ENCODE peak calls at places on chromosome 17, in eight cellular contexts. R is iris pigment epithelial cell; Y is AML-193; I is A673; D is stimulated activated naive B cell treated with anti-CD40 and anti-IgM and Interleukin-4, amounts not matched to agents 10 μg/mL and 1 μg/mL and 100 μg/mL, for 72 hours; U is stomach; B is aorta; X is WTC11. F is an unnamed sample.
A peak's percentile ranks its signal among the peaks of the same experiment; 100 is the strongest.

GRCh38 chr17:83155128-83156081 is 76.0 kb downstream of the METRNL start:
- DNase-seq in R (peak; percentile 12), Y (peak; percentile 67), I (no peak), D (no peak), U (no peak), B (peak; percentile 81), X (no peak), F (no peak)

GRCh38 chr17:17191346-17191792 is 14.8 kb downstream of the PLD6 start:
- DNase-seq in R (peak; percentile 84), Y (no peak), I (no peak), D (no peak), U (no peak), B (peak; percentile 86), X (no peak), F (peak; percentile 74)

GRCh38 chr17:8151120-8151640 is 1.0 kb downstream of the PER1 start:
- DNase-seq in R (peak; percentile 93), Y (peak; percentile 11), I (peak; percentile 91), D (peak; percentile 80), U (peak; percentile 77), B (peak; percentile 98), X (peak; percentile 81), F (peak; percentile 97)

GRCh38 chr17:81403040-81403467 is 7.8 kb downstream of the BAHCC1 start:
- DNase-seq in R (peak; percentile 52), Y (no peak), I (peak; percentile 72), D (no peak), U (no peak), B (no peak), X (peak; percentile 42), F (peak; percentile 62)

GRCh38 chr17:32518856-32519768 is 32.3 kb downstream of the CDK5R1 start:
- DNase-seq in R (peak; percentile 55), Y (no peak), I (peak; percentile 56), D (no peak), U (peak; percentile 63), B (peak; percentile 83), X (peak; percentile 86), F (peak; percentile 66)

GRCh38 chr17:77208217-77208808 is 67.5 kb downstream of the SEC14L1 start:
- DNase-seq in R (peak; percentile 67), Y (peak; percentile 40), I (no peak), D (no peak), U (peak; percentile 73), B (peak; percentile 37), X (peak; percentile 13), F (peak; percentile 75)

GRCh38 chr17:79834575-79835469 is 4.4 kb downstream of the CBX4 start:
- DNase-seq in R (no peak), Y (no peak), I (peak; percentile 57), D (no peak), U (no peak), B (no peak), X (peak; percentile 88), F (peak; percentile 38)

GRCh38 chr17:4232168-4232813 is 31.5 kb downstream of the ANKFY1 start:
- DNase-seq in R (peak; percentile 86), Y (no peak), I (no peak), D (no peak), U (no peak), B (no peak), X (no peak), F (peak; percentile 79)

GRCh38 chr17:48612456-48612853 is 1.6 kb upstream of the HOXB7 start:
- DNase-seq in R (no peak), Y (no peak), I (peak; percentile 75), D (no peak), U (no peak), B (no peak), X (no peak), F (no peak)

GRCh38 chr17:82918508-82918907 is 78.7 kb upstream of the ZNF750 start:
- DNase-seq in R (no peak), Y (no peak), I (no peak), D (no peak), U (no peak), B (no peak), X (no peak), F (no peak)

GRCh38 chr17:29212681-29213121 is 32.5 kb upstream of the MYO18A start:
- DNase-seq in R (no peak), Y (no peak), I (no peak), D (no peak), U (no peak), B (peak; percentile 4), X (no peak), F (no peak)

GRCh38 chr17:55495239-55495638 is 16.0 kb downstream of the SMIM36 start:
- DNase-seq in R (peak; percentile 9), Y (no peak), I (no peak), D (no peak), U (no peak), B (no peak), X (no peak), F (no peak)

GRCh38 chr17:81294512-81295030 is 536 bp downstream of the SLC38A10 start:
- DNase-seq in R (peak; percentile 9), Y (peak; percentile 12), I (no peak), D (no peak), U (peak; percentile 42), B (no peak), X (no peak), F (peak; percentile 49)

GRCh38 chr17:81968850-81969812 is 8.1 kb upstream of the NOTUM start:
- DNase-seq in R (no peak), Y (no peak), I (no peak), D (no peak), U (no peak), B (no peak), X (no peak), F (no peak)

GRCh38 chr17:17366941-17367885 is 64.0 kb downstream of the NT5M start:
- DNase-seq in R (no peak), Y (no peak), I (no peak), D (no peak), U (no peak), B (peak; percentile 61), X (no peak), F (no peak)

GRCh38 chr17:33258291-33258690 is 34.8 kb downstream of the ASIC2 start:
- DNase-seq in R (no peak), Y (no peak), I (no peak), D (no peak), U (no peak), B (no peak), X (no peak), F (no peak)

GRCh38 chr17:73827627-73828241 is 183.5 kb upstream of the SDK2 start:
- DNase-seq in R (no peak), Y (no peak), I (no peak), D (no peak), U (no peak), B (no peak), X (no peak), F (no peak)

GRCh38 chr17:45150911-45151809 is 2.9 kb downstream of the HEXIM1 start:
- DNase-seq in R (no peak), Y (peak; percentile 46), I (no peak), D (no peak), U (no peak), B (peak; percentile 1), X (no peak), F (no peak)

GRCh38 chr17:17751489-17751995 is 70.3 kb downstream of the RAI1 start:
- DNase-seq in R (no peak), Y (no peak), I (no peak), D (no peak), U (no peak), B (no peak), X (no peak), F (no peak)

GRCh38 chr17:79078476-79079190 is 4.0 kb downstream of the ENGASE start:
- DNase-seq in R (no peak), Y (no peak), I (no peak), D (no peak), U (no peak), B (peak; percentile 52), X (no peak), F (no peak)

GRCh38 chr17:34366051-34366450 is 3.0 kb upstream of the CCL1 start:
- DNase-seq in R (no peak), Y (no peak), I (no peak), D (no peak), U (no peak), B (no peak), X (no peak), F (no peak)

GRCh38 chr17:76438906-76439305 is 14.0 kb downstream of the UBE2O start:
- DNase-seq in R (no peak), Y (no peak), I (no peak), D (no peak), U (no peak), B (peak; percentile 64), X (no peak), F (peak; percentile 13)

GRCh38 chr17:82917656-82918345 is 78.0 kb upstream of the ZNF750 start:
- DNase-seq in R (peak; percentile 34), Y (peak; percentile 11), I (peak; percentile 41), D (no peak), U (no peak), B (no peak), X (peak; percentile 62), F (no peak)

GRCh38 chr17:75516619-75517276 is 420 bp downstream of the TSEN54 start:
- DNase-seq in R (no peak), Y (no peak), I (peak; percentile 46), D (peak; percentile 20), U (no peak), B (no peak), X (peak; percentile 46), F (peak; percentile 68)

GRCh38 chr17:77674358-77674757 is 284.1 kb upstream of the TNRC6C start:
- DNase-seq in R (no peak), Y (no peak), I (no peak), D (no peak), U (no peak), B (no peak), X (no peak), F (no peak)

GRCh38 chr17:28907709-28908475 is 5.0 kb upstream of the DHRS13 start:
- DNase-seq in R (no peak), Y (no peak), I (no peak), D (no peak), U (no peak), B (no peak), X (no peak), F (no peak)

GRCh38 chr17:36641877-36642845 is 40.8 kb downstream of the MRM1 start:
- DNase-seq in R (no peak), Y (no peak), I (no peak), D (no peak), U (no peak), B (peak; percentile 76), X (peak; percentile 46), F (peak; percentile 24)

GRCh38 chr17:5555254-5555653 is 29.1 kb downstream of the NLRP1 start:
- DNase-seq in R (peak; percentile 46), Y (no peak), I (no peak), D (no peak), U (no peak), B (no peak), X (no peak), F (peak; percentile 49)

GRCh38 chr17:17514993-17515920 is 19.1 kb upstream of the RASD1 start:
- DNase-seq in R (peak; percentile 41), Y (no peak), I (no peak), D (no peak), U (no peak), B (peak; percentile 70), X (peak; percentile 58), F (peak; percentile 90)

GRCh38 chr17:44178133-44178532 is 7.6 kb downstream of the ASB16 start:
- DNase-seq in R (no peak), Y (no peak), I (no peak), D (no peak), U (no peak), B (no peak), X (no peak), F (no peak)

GRCh38 chr17:68634345-68634876 is 33.2 kb upstream of the FAM20A start:
- DNase-seq in R (no peak), Y (no peak), I (no peak), D (no peak), U (no peak), B (no peak), X (no peak), F (no peak)

F was measured in astrocyte of the hippocampus.